ENCODE peak calls at places on chromosomes 11 and 22, in ten cellular contexts. J is KBM-7; E is cardiac fibroblast; F is SK-MEL-5; M is NCI-H774; C is adrenal gland; H is activated CD8-positive, alpha-beta memory T cell treated with anti-CD3 and anti-CD28 coated beads, Interleukin-2, amount 50 U/mL, for 48 hours; B is mammary epithelial cell; U is ACHN; I is NCI-H345. G is an unnamed sample.

GRCh38 chr11:116130122-116130521 is 625.9 kb upstream of the CADM1 start:
- DNase-seq in I (no peak), C (no peak), B (no peak), H (no peak), E (no peak), J (no peak), F (no peak), M (no peak), U (no peak), G (no peak)

GRCh38 chr22:41563051-41563711 is 2.4 kb downstream of the CSDC2 start:
- DNase-seq in I (no peak), U (peak), B (peak), C (peak), H (no peak), M (no peak), F (no peak), J (no peak), E (peak), G (no peak)

GRCh38 chr11:27420217-27420616 is 52.4 kb downstream of the LGR4 start:
- DNase-seq in M (no peak), B (no peak), I (no peak), H (no peak), C (no peak), U (no peak), E (no peak), J (no peak), F (no peak), G (no peak)

GRCh38 chr11:32462296-32462695 is 27.0 kb upstream of the WT1 start:
- DNase-seq in I (no peak), M (no peak), U (no peak), F (peak), B (no peak), E (no peak), J (no peak), H (no peak), C (no peak), G (no peak)

GRCh38 chr22:19506212-19506611 is 18.0 kb downstream of the CLDN5 start:
- DNase-seq in M (no peak), H (no peak), C (no peak), F (no peak), J (no peak), U (no peak), I (no peak), B (no peak), E (no peak), G (no peak)

GRCh38 chr11:86949995-86950993 is 4.9 kb downstream of the FZD4 start:
- DNase-seq in H (no peak), I (no peak), C (no peak), B (no peak), M (no peak), U (no peak), J (no peak), E (peak), F (no peak), G (no peak)

GRCh38 chr11:68509105-68509504 is 48.6 kb downstream of the PPP6R3 start:
- DNase-seq in M (no peak), I (no peak), C (no peak), E (no peak), U (no peak), H (no peak), F (no peak), J (no peak), B (no peak), G (no peak)

GRCh38 chr11:32333335-32333991 is 101.9 kb downstream of the WT1 start:
- DNase-seq in E (peak), F (no peak), U (peak), B (peak), H (peak), J (no peak), I (no peak), M (no peak), C (peak), G (no peak)

GRCh38 chr11:34051349-34052035 is at the start of gene CAPRIN1:
- DNase-seq in B (peak), E (peak), C (peak), U (peak), H (peak), M (peak), J (peak), I (peak), F (peak), G (peak)

GRCh38 chr11:96967616-96968015 is 577.8 kb downstream of the JRKL start:
- DNase-seq in F (no peak), E (peak), J (no peak), U (no peak), I (no peak), H (no peak), M (no peak), C (no peak), B (no peak), G (no peak)

GRCh38 chr11:119111361-119111925 is 4.3 kb downstream of the C2CD2L start:
- DNase-seq in F (no peak), J (no peak), U (no peak), B (no peak), M (no peak), E (no peak), C (no peak), H (no peak), I (no peak), G (no peak)

GRCh38 chr22:28000361-28000760 is 81.3 kb upstream of the PITPNB start:
- DNase-seq in F (no peak), E (no peak), M (no peak), B (no peak), U (no peak), J (no peak), I (no peak), C (no peak), H (no peak), G (no peak)

GRCh38 chr11:2779981-2780849 is 80.4 kb upstream of the KCNQ1OT1 start:
- DNase-seq in F (no peak), H (peak), U (no peak), I (no peak), B (no peak), M (no peak), J (peak), E (no peak), C (peak), G (no peak)

GRCh38 chr11:112932593-112932992 is 28.6 kb upstream of the NCAM1 start:
- DNase-seq in J (no peak), M (no peak), C (no peak), U (no peak), I (no peak), H (no peak), F (no peak), B (no peak), E (no peak), G (no peak)

GRCh38 chr11:8017894-8018741 is 31.0 kb downstream of the EIF3F start:
- DNase-seq in M (no peak), B (no peak), J (no peak), F (no peak), H (peak), U (no peak), I (peak), E (peak), C (peak), G (no peak)

GRCh38 chr22:35551549-35552177 is 11.0 kb downstream of the RASD2 start:
- DNase-seq in J (no peak), I (no peak), M (no peak), U (no peak), B (no peak), E (no peak), H (no peak), C (no peak), F (no peak), G (no peak)

G was measured in GDM1.